ENCODE peak calls at places on chromosome 14, in five cellular contexts. F is suprapubic skin, R is HFF-Myc, N is GM06990, L is epithelial cell of proximal tubule. S is an unnamed sample.

GRCh38 chr14:29603721-29604120 is 323.9 kb downstream of the PRKD1 start:
- DNase-seq in F (no peak), R (no peak), N (no peak), L (no peak), S (no peak)

GRCh38 chr14:95611293-95611880 is 74.8 kb upstream of the TCL1B start:
- DNase-seq in F (no peak), R (no peak), N (no peak), L (no peak), S (no peak)

GRCh38 chr14:94918896-94919295 is 149.0 kb upstream of the GSC start:
- DNase-seq in F (no peak), R (no peak), N (no peak), L (no peak), S (no peak)

GRCh38 chr14:72608391-72609204 is 285.3 kb downstream of the DPF3 start:
- DNase-seq in F (no peak), R (peak), N (no peak), L (peak), S (peak)

GRCh38 chr14:73058923-73059311 is 583 bp downstream of the RBM25 start:
- DNase-seq in F (peak), R (no peak), N (no peak), L (no peak), S (no peak)

GRCh38 chr14:31969371-31969770 is 107.7 kb upstream of the ARHGAP5 start:
- DNase-seq in F (no peak), R (no peak), N (no peak), L (no peak), S (no peak)

GRCh38 chr14:101757064-101757838 is 4.3 kb upstream of the PPP2R5C start:
- DNase-seq in F (peak), R (no peak), N (no peak), L (no peak), S (no peak)

GRCh38 chr14:61147898-61148549 is 133.1 kb downstream of the TMEM30B start:
- DNase-seq in F (no peak), R (peak), N (no peak), L (no peak), S (peak)

GRCh38 chr14:89708982-89709381 is 245.5 kb downstream of the EFCAB11 start:
- DNase-seq in F (no peak), R (no peak), N (no peak), L (no peak), S (no peak)

GRCh38 chr14:78637903-78638302 is 467.7 kb downstream of the NRXN3 start:
- DNase-seq in F (no peak), R (no peak), N (no peak), L (no peak), S (no peak)

GRCh38 chr14:50000215-50001145 is 107.6 kb downstream of the ARF6 start:
- DNase-seq in F (peak), R (peak), N (peak), L (no peak), S (peak)

GRCh38 chr14:50773632-50774541 is 57.1 kb downstream of the NIN start:
- DNase-seq in F (no peak), R (peak), N (no peak), L (no peak), S (peak)

GRCh38 chr14:105456736-105457703 is 17.6 kb upstream of the CRIP2 start:
- DNase-seq in F (no peak), R (no peak), N (no peak), L (no peak), S (no peak)

GRCh38 chr14:98941481-98941880 is 330.5 kb downstream of the BCL11B start:
- DNase-seq in F (no peak), R (no peak), N (no peak), L (no peak), S (no peak)

GRCh38 chr14:76863724-76864407 is 37.7 kb downstream of the LRRC74A start:
- DNase-seq in F (no peak), R (no peak), N (peak), L (no peak), S (no peak)

GRCh38 chr14:51576899-51577298 is 74.8 kb upstream of the FRMD6 start:
- DNase-seq in F (no peak), R (no peak), N (no peak), L (no peak), S (no peak)

GRCh38 chr14:104724981-104725771 is 1.1 kb downstream of the ADSS1 start:
- DNase-seq in F (no peak), R (no peak), N (no peak), L (no peak), S (no peak)

GRCh38 chr14:30519961-30520360 is 39.0 kb upstream of the G2E3 start:
- DNase-seq in F (no peak), R (no peak), N (no peak), L (no peak), S (no peak)

GRCh38 chr14:45112886-45113772 is 21.2 kb downstream of the FKBP3 start:
- DNase-seq in F (no peak), R (no peak), N (no peak), L (no peak), S (no peak)

GRCh38 chr14:87049886-87050820 is 942.8 kb downstream of the GALC start:
- DNase-seq in F (no peak), R (peak), N (no peak), L (no peak), S (no peak)

GRCh38 chr14:99574099-99574880 is 29.7 kb downstream of the CCDC85C start:
- DNase-seq in F (no peak), R (no peak), N (no peak), L (peak), S (no peak)

DNA sequence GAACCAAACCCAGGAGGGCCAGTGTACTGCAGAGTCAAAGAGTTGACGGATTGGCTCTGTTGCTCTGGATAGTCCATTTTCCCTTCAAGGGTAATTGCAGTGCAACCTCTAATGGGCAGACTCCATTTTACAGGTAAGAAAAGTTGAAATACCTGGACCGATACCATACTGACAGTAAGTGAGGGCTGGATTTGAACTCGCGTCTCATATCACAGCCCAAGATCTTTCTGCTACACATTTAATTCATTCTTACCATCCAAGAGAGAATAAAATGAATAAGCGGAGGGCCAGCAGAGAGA is 356 bp upstream of the ZC3H14 start:
- DNase-seq in F (no peak), R (no peak), N (no peak), L (no peak), S (no peak)
- TF ChIP-seq CTCF in F (no peak), R (no peak), N (no peak), L (no peak), S (no peak)

DNA sequence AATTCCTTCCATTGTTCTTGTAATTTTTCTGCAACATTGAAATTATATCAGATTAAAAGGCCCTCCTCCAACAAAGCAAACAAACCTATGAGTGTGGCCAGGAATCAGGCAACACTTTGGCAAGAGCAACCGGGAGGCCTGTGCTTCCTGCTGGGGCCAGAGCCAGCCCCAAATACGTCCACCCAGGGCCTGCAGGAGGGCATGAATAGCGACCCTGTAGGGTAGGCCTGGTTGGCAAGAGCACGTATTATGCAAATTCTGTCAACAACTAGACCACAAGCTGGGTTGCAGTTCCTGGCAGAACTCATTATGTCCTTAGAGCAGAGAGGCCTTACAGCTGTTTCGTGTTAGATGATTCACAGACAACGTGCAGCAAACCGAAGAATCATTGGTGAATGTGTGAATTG is 26.9 kb upstream of the LGALS3 start:
- DNase-seq in F (peak), R (peak), N (peak), L (peak), S (peak)
- H3K4me3 ChIP-seq in F (no peak), R (peak), N (no peak), L (no peak), S (no peak)

DNA sequence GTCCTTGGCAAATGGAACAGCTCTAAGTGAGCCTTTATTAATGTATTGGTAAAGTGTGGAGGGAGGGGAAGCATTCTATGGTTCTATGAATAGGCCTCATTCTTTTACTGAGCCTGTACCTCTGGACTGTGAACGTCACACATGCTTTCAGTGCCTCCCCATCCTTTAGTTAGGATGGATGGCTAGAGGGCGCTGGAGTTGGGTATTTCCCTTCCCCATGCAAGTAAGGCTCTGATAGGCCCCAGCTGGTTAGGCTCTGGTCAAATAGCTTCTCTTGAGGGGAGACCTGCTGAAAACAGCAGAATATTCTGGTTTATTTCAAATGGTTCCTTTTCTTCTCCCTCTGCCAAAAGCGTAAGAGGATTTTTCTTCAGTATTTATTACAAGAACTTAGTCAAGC is 860.9 kb upstream of the MDGA2 start:
- DNase-seq in F (no peak), R (no peak), N (no peak), L (no peak), S (no peak)
- TF ChIP-seq CTCF in F (no peak), R (no peak), N (no peak), L (no peak), S (no peak)

GRCh38 chr14:67199016-67199415 is 9.8 kb downstream of the GARIN2 start:
- DNase-seq in F (no peak), R (no peak), N (no peak), L (no peak), S (no peak)
- H3K4me3 ChIP-seq in F (no peak), R (no peak), N (no peak), L (no peak), S (no peak)

DNA sequence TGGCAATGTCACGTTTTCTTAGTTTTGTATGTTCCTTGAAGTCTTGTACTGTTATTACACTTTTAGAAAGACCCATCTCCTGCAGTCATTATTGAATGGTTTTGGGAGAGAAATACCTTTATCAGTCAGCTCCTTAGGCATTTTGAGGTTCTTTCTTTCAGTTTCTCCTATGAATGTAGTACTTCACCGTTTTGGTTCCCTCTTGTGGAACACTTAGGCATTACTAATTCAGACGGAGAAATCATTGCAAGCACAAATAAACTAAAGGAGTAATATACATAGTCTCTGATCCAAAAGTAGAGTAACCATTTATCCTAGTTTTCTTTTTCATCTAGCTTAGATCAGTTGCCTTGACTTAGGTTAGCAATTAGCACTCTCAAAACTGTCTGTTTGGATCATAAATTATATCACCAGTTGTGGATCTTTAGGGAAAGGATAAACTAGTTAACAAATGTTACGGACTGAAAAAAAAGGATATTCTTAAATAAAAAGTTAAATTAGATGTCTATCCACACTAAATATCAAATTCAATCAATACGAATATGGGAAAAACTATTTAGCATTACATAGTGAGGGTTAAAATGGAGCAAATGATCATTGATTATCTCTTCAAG is 1538.3 kb upstream of the SEL1L start:
- DNase-seq in F (no peak), R (peak), N (peak), L (no peak), S (no peak)
- TF ChIP-seq CTCF in F (no peak), R (no peak), N (no peak), L (peak), S (no peak)

DNA sequence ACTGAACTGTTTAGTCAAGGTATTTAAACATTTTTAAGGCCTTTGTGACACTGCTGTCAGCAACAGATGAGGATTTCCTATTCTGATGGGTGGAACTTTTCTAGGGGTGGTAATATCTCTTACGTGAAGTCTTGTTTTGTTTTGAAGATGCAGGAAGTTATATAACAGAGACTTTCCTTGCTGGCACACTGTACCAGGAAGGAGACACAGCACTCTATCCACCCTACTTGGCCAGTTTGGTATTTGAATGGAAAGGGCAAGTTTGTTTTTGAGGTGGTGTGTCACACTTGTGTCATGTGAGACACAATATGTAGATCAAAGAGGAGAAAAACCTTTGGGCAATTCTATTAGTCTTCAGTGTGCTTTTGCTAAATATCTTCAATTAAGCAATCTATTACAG is 51.6 kb upstream of the SRP54 start:
- DNase-seq in F (no peak), R (no peak), N (no peak), L (no peak), S (no peak)
- H3K4me3 ChIP-seq in F (no peak), R (no peak), N (no peak), L (no peak), S (no peak)

GRCh38 chr14:59009967-59010366 is 178.5 kb upstream of the DAAM1 start:
- DNase-seq in F (no peak), R (no peak), N (no peak), L (no peak), S (no peak)

GRCh38 chr14:59004012-59004411 is 184.5 kb upstream of the DAAM1 start:
- DNase-seq in F (no peak), R (no peak), N (no peak), L (no peak), S (no peak)
- TF ChIP-seq CTCF in F (no peak), R (no peak), N (peak), L (peak), S (peak)

DNA sequence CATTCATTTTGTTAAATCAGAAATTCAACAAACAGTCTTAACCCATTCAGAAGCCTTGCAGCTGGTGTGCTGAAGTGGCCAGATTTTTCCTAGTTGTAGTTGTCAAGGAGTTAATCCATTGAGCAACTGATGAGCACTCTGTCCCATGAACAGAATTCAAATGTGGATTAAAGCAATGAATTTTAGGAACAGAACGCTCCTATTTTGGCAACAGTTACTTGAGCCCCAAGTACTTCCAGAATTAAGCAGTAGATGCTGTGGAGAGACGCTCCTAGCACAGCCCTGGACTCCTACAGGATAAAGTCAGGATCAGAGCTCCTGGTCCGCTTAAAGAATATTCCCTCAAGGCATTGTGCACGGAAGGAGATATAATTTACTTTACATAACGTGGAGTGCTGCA is 53.4 kb downstream of the FLRT2 start:
- DNase-seq in F (no peak), R (no peak), N (no peak), L (no peak), S (no peak)
- H3K4me3 ChIP-seq in F (no peak), R (no peak), N (no peak), L (no peak), S (no peak)

GRCh38 chr14:103480595-103480994 is 42.0 kb downstream of the CKB start:
- DNase-seq in F (no peak), R (no peak), N (no peak), L (no peak), S (no peak)

GRCh38 chr14:103476631-103477030 is 46.0 kb downstream of the CKB start:
- DNase-seq in F (no peak), R (no peak), N (no peak), L (no peak), S (no peak)

GRCh38 chr14:103472939-103473338 is 49.7 kb downstream of the CKB start:
- DNase-seq in F (no peak), R (no peak), N (no peak), L (no peak), S (no peak)

GRCh38 chr14:103476065-103476464 is 46.6 kb downstream of the CKB start:
- DNase-seq in F (no peak), R (no peak), N (no peak), L (no peak), S (no peak)

GRCh38 chr14:103474893-103475292 is 47.7 kb downstream of the CKB start:
- DNase-seq in F (no peak), R (no peak), N (no peak), L (no peak), S (no peak)
- TF ChIP-seq CTCF in F (no peak), R (no peak), N (no peak), L (no peak), S (no peak)

DNA sequence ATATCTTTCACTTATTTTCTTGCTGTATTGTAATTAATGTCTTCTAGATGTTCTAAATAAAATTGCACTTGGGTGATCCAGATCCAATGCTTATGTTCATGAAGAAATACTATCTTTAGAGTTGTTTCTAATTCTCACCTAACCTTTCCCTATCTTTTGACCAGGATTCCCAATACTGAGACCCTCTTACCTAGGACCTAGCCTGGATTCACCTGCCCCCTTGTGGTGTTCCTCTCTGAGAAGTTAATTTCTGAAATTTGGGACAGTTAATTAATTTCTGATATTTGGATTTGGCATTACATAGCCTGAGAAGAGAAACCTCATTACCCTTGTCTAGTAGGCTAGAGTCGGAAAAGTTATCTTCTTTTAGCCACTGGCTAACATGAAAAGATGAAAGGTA is 29.5 kb downstream of the FOXA1 start:
- DNase-seq in F (no peak), R (no peak), N (no peak), L (no peak), S (no peak)
- H3K4me3 ChIP-seq in F (no peak), R (no peak), N (no peak), L (no peak), S (no peak)